ENCODE peak calls at places on chromosomes 13 and 19, in seven cellular contexts. One of them, this sample, is unnamed.

GRCh38 chr13:42707003-42707402 is 74.4 kb upstream of the FAM216B start:
- DNase-seq in adipocyte: peak
- DNase-seq in hepatocyte: no peak
- DNase-seq in suprapubic skin: no peak
- DNase-seq in CD8-positive, alpha-beta memory T cell: no peak
- DNase-seq in HT-29: no peak
- DNase-seq in HTR-8/SVneo: no peak
- DNase-seq in this sample: peak

GRCh38 chr19:32691952-32692726 is 518 bp downstream of the NUDT19 start:
- DNase-seq in adipocyte: peak
- DNase-seq in hepatocyte: peak
- DNase-seq in suprapubic skin: no peak
- DNase-seq in CD8-positive, alpha-beta memory T cell: peak
- DNase-seq in HT-29: peak
- DNase-seq in HTR-8/SVneo: no peak
- DNase-seq in this sample: peak

GRCh38 chr13:79281335-79281734 is 124.7 kb downstream of the RBM26 start:
- DNase-seq in adipocyte: no peak
- DNase-seq in hepatocyte: no peak
- DNase-seq in suprapubic skin: no peak
- DNase-seq in CD8-positive, alpha-beta memory T cell: no peak
- DNase-seq in HT-29: no peak
- DNase-seq in HTR-8/SVneo: no peak
- DNase-seq in this sample: no peak

GRCh38 chr19:45305421-45305820 is 17.3 kb downstream of the CKM start:
- DNase-seq in adipocyte: no peak
- DNase-seq in hepatocyte: no peak
- DNase-seq in suprapubic skin: no peak
- DNase-seq in CD8-positive, alpha-beta memory T cell: no peak
- DNase-seq in HT-29: no peak
- DNase-seq in HTR-8/SVneo: no peak
- DNase-seq in this sample: no peak

GRCh38 chr13:34412817-34413365 is 529.2 kb upstream of the NBEA start:
- DNase-seq in adipocyte: peak
- DNase-seq in hepatocyte: no peak
- DNase-seq in suprapubic skin: no peak
- DNase-seq in CD8-positive, alpha-beta memory T cell: no peak
- DNase-seq in HT-29: peak
- DNase-seq in HTR-8/SVneo: no peak
- DNase-seq in this sample: peak

GRCh38 chr19:41324921-41325639 is 15.1 kb downstream of the CCDC97 start:
- DNase-seq in adipocyte: peak
- DNase-seq in hepatocyte: peak
- DNase-seq in suprapubic skin: no peak
- DNase-seq in CD8-positive, alpha-beta memory T cell: peak
- DNase-seq in HT-29: peak
- DNase-seq in HTR-8/SVneo: peak
- DNase-seq in this sample: peak

GRCh38 chr19:48064509-48064908 is 20.6 kb upstream of the CABP5 start:
- DNase-seq in adipocyte: no peak
- DNase-seq in hepatocyte: no peak
- DNase-seq in suprapubic skin: no peak
- DNase-seq in CD8-positive, alpha-beta memory T cell: no peak
- DNase-seq in HT-29: no peak
- DNase-seq in HTR-8/SVneo: no peak
- DNase-seq in this sample: no peak

GRCh38 chr13:97134364-97135095 is 87.6 kb upstream of the MBNL2 start:
- DNase-seq in adipocyte: no peak
- DNase-seq in hepatocyte: no peak
- DNase-seq in suprapubic skin: no peak
- DNase-seq in CD8-positive, alpha-beta memory T cell: no peak
- DNase-seq in HT-29: no peak
- DNase-seq in HTR-8/SVneo: no peak
- DNase-seq in this sample: no peak

GRCh38 chr13:51861728-51862300 is at the start of gene CCDC70:
- DNase-seq in adipocyte: no peak
- DNase-seq in hepatocyte: no peak
- DNase-seq in suprapubic skin: no peak
- DNase-seq in CD8-positive, alpha-beta memory T cell: no peak
- DNase-seq in HT-29: no peak
- DNase-seq in HTR-8/SVneo: peak
- DNase-seq in this sample: peak

GRCh38 chr19:2561895-2562294 is 86.0 kb downstream of the GADD45B start:
- DNase-seq in adipocyte: no peak
- DNase-seq in hepatocyte: no peak
- DNase-seq in suprapubic skin: no peak
- DNase-seq in CD8-positive, alpha-beta memory T cell: peak
- DNase-seq in HT-29: no peak
- DNase-seq in HTR-8/SVneo: no peak
- DNase-seq in this sample: no peak

GRCh38 chr19:11373166-11373884 is 1.1 kb upstream of the SWSAP1 start:
- DNase-seq in adipocyte: no peak
- DNase-seq in hepatocyte: peak
- DNase-seq in suprapubic skin: no peak
- DNase-seq in CD8-positive, alpha-beta memory T cell: no peak
- DNase-seq in HT-29: peak
- DNase-seq in HTR-8/SVneo: no peak
- DNase-seq in this sample: peak